ENCODE peak calls at places on chromosomes 11 and 22, in ten cellular contexts. K is CD8-positive, alpha-beta T cell; F is ovary; D is astrocyte; I is right lobe of liver; T is CD8-positive, alpha-beta memory T cell; H is tibial artery; X is endodermal cell; A is left ventricle myocardium inferior; P is SJCRH30. E is an unnamed sample.

GRCh38 chr11:64687641-64688533 is 35.1 kb downstream of the NRXN2 start:
- DNase-seq in X (no peak), K (no peak), T (no peak), D (no peak), F (no peak), P (no peak), A (no peak), H (peak; percentile 79), I (no peak), E (no peak)

GRCh38 chr11:66335531-66336233 is 552 bp downstream of the RIN1 start:
- DNase-seq in F (peak; percentile 47), P (peak; percentile 55), K (no peak), H (no peak), I (no peak), D (peak; percentile 66), T (no peak), A (no peak), X (peak; percentile 81), E (no peak)

GRCh38 chr22:36546932-36547331 is 18.0 kb upstream of the EIF3D start:
- DNase-seq in K (no peak), D (peak; percentile 86), A (no peak), H (no peak), I (no peak), P (no peak), F (no peak), T (no peak), X (no peak), E (peak; percentile 66)

GRCh38 chr11:122146475-122146874 is 30.5 kb upstream of the BLID start:
- DNase-seq in I (no peak), P (no peak), A (no peak), X (no peak), F (no peak), H (no peak), D (peak; percentile 80), K (no peak), T (no peak), E (peak; percentile 48)

GRCh38 chr22:36816635-36817428 is at the start of gene PVALB:
- DNase-seq in D (peak; percentile 3), T (no peak), K (no peak), A (peak; percentile 22), H (no peak), I (no peak), X (peak; percentile 79), P (no peak), F (peak; percentile 61), E (no peak)

GRCh38 chr22:19434829-19435580 is 2.7 kb downstream of the MRPL40 start:
- DNase-seq in X (no peak), A (no peak), K (no peak), T (no peak), P (no peak), D (no peak), I (no peak), H (no peak), F (no peak), E (no peak)

GRCh38 chr11:101049813-101050212 is 79.8 kb downstream of the PGR start:
- DNase-seq in I (no peak), F (no peak), A (no peak), X (no peak), T (no peak), K (no peak), H (no peak), D (no peak), P (no peak), E (no peak)

GRCh38 chr11:1389932-1390587 is at the start of gene BRSK2:
- DNase-seq in K (no peak), T (no peak), D (no peak), X (peak; percentile 69), F (no peak), A (no peak), I (no peak), H (no peak), P (no peak), E (no peak)

GRCh38 chr11:96279421-96280290 is 63.3 kb downstream of the MAML2 start:
- DNase-seq in I (no peak), H (no peak), F (no peak), D (peak; percentile 68), T (no peak), K (no peak), A (no peak), P (no peak), X (no peak), E (peak; percentile 85)

GRCh38 chr22:19871845-19872778 is 17.4 kb upstream of the GNB1L start:
- DNase-seq in I (peak; percentile 10), P (peak; percentile 3), H (peak; percentile 61), X (peak; percentile 47), D (no peak), T (no peak), F (peak; percentile 26), K (no peak), A (no peak), E (no peak)

GRCh38 chr11:119339581-119340334 is 925 bp downstream of the C1QTNF5 start:
- DNase-seq in A (peak; percentile 81), H (peak; percentile 84), I (peak; percentile 82), F (peak; percentile 81), D (no peak), X (peak; percentile 92), K (peak; percentile 38), T (no peak), P (no peak), E (no peak)

GRCh38 chr11:119338318-119338890 is 2.3 kb downstream of the C1QTNF5 start:
- DNase-seq in P (peak; percentile 60), T (peak; percentile 66), D (no peak), A (peak; percentile 65), I (peak; percentile 61), X (peak; percentile 95), F (peak; percentile 75), K (peak; percentile 71), H (peak; percentile 87), E (no peak)

GRCh38 chr11:119340335-119341221 is at the start of gene C1QTNF5:
- DNase-seq in H (peak; percentile 95), X (peak; percentile 79), D (peak; percentile 59), I (peak; percentile 77), A (peak; percentile 91), F (peak; percentile 88), T (no peak), P (peak; percentile 42), K (no peak), E (no peak)

GRCh38 chr11:119337581-119338317 is 2.9 kb downstream of the C1QTNF5 start:
- DNase-seq in X (peak; percentile 90), A (no peak), P (peak; percentile 56), D (peak; percentile 67), T (no peak), K (no peak), I (no peak), H (peak; percentile 69), F (peak; percentile 52), E (no peak)

DNA sequence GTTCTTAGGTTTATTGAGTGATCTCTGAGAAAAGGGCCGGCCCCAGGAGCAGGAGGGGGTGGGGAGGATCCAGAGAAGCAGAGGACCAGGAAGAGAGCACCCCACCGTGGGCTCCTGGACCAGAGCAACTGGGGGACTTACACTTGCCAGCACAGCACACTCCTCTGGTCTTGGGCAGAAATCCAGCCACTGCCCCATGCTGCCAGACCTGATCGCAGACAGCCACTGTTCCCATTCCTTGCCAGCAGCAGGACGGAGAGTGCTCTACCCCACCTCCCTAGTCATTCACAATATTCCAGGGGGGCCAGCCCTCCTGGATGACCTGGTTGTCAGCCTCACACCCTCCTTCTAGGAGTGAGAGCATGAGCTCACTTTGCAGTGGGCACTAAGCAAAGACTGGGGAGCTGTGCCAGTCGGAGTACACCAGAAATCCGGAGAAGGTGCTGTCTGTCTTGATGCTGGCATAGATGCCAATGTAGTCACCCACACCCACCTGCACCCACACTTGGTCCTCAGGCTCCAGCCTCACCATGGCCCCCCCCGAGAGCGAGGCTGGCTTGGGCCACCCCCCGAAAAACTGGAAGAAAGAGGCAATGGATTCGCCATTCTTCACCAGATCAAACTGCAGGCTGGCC is 1.6 kb downstream of the C1QTNF5 start:
- DNase-seq in H (peak; percentile 76), X (peak; percentile 63), P (no peak), K (no peak), F (no peak), I (no peak), D (no peak), T (no peak), A (no peak), E (no peak)
- H3K27ac ChIP-seq in H (peak overlapping the region; percentile 93), X (no peak overlapping the region), P (no peak overlapping the region), K (no peak overlapping the region), F (no peak overlapping the region), I (no peak overlapping the region), D (no peak overlapping the region), T (no peak overlapping the region), A (peak overlapping the region; percentile 95), E (no peak overlapping the region)

GRCh38 chr11:114170226-114170625 is 110.7 kb downstream of the ZBTB16 start:
- DNase-seq in I (no peak), F (no peak), K (no peak), H (no peak), X (no peak), T (no peak), P (no peak), D (no peak), A (no peak), E (no peak)
- H3K27ac ChIP-seq in I (no peak overlapping the region), F (no peak overlapping the region), K (no peak overlapping the region), H (peak overlapping the region; percentile 94), X (peak overlapping the region; percentile 5), T (no peak overlapping the region), P (no peak overlapping the region), D (no peak overlapping the region), A (peak overlapping the region; percentile 100), E (no peak overlapping the region)

GRCh38 chr11:44621784-44622183 is 56.3 kb downstream of the CD82 start:
- DNase-seq in X (no peak), T (no peak), F (no peak), D (no peak), P (no peak), I (no peak), K (peak; percentile 9), A (no peak), H (peak; percentile 48), E (no peak)
- H3K27ac ChIP-seq in X (no peak overlapping the region), T (no peak overlapping the region), F (no peak overlapping the region), D (no peak overlapping the region), P (no peak overlapping the region), I (no peak overlapping the region), K (no peak overlapping the region), A (no peak overlapping the region), H (no peak overlapping the region), E (no peak overlapping the region)

GRCh38 chr11:10453261-10453660 is 1.8 kb upstream of the AMPD3 start:
- DNase-seq in X (no peak), T (no peak), A (no peak), P (no peak), D (no peak), F (no peak), K (no peak), H (no peak), I (no peak), E (no peak)

GRCh38 chr11:10451399-10452116 is 3.5 kb upstream of the AMPD3 start:
- DNase-seq in X (no peak), F (no peak), A (no peak), T (peak; percentile 18), K (no peak), D (no peak), I (no peak), P (no peak), H (no peak), E (no peak)

GRCh38 chr11:10454506-10454901 is 560 bp upstream of the AMPD3 start:
- DNase-seq in F (no peak), D (no peak), P (no peak), I (no peak), K (no peak), A (no peak), H (no peak), T (no peak), X (peak; percentile 13), E (no peak)

GRCh38 chr11:10452211-10452767 is 2.8 kb upstream of the AMPD3 start:
- DNase-seq in K (no peak), H (no peak), I (no peak), P (no peak), A (no peak), D (no peak), F (no peak), T (no peak), X (peak; percentile 23), E (no peak)

GRCh38 chr11:10450451-10451398 is 4.3 kb upstream of the AMPD3 start:
- DNase-seq in P (no peak), I (peak; percentile 79), F (peak; percentile 60), X (peak; percentile 95), D (no peak), K (peak; percentile 53), A (peak; percentile 33), H (no peak), T (peak; percentile 60), E (no peak)
- H3K27ac ChIP-seq in P (no peak overlapping the region), I (peak overlapping the region; percentile 74), F (no peak overlapping the region), X (no peak overlapping the region), D (no peak overlapping the region), K (peak overlapping the region; percentile 44), A (peak overlapping the region; percentile 33), H (no peak overlapping the region), T (no peak overlapping the region), E (peak overlapping the region; percentile 99)